ENCODE peak calls at places on chromosomes 12 and 14, in nine cellular contexts. One of them, this sample, is unnamed.

GRCh38 chr12:98373019-98373554 is 142.3 kb upstream of the TMPO start:
- DNase-seq in WTC11: no peak
- DNase-seq in NCI-H1417: peak
- DNase-seq in neural crest cell: peak
- DNase-seq in ACHN: peak
- DNase-seq in T47D: peak
- DNase-seq in WERI-Rb-1: no peak
- DNase-seq in ureter: no peak
- DNase-seq in cardiac fibroblast: peak
- DNase-seq in this sample: no peak

GRCh38 chr14:104600141-104600643 is 4.4 kb downstream of the TMEM179 start:
- DNase-seq in WTC11: no peak
- DNase-seq in NCI-H1417: peak
- DNase-seq in neural crest cell: no peak
- DNase-seq in ACHN: peak
- DNase-seq in T47D: no peak
- DNase-seq in WERI-Rb-1: no peak
- DNase-seq in ureter: no peak
- DNase-seq in cardiac fibroblast: no peak
- DNase-seq in this sample: peak

GRCh38 chr14:88385212-88386101 is at the start of gene SPATA7:
- DNase-seq in WTC11: peak
- DNase-seq in NCI-H1417: peak
- DNase-seq in neural crest cell: peak
- DNase-seq in ACHN: peak
- DNase-seq in T47D: peak
- DNase-seq in WERI-Rb-1: peak
- DNase-seq in ureter: peak
- DNase-seq in cardiac fibroblast: peak
- DNase-seq in this sample: peak

GRCh38 chr12:11812558-11813421 is 163.3 kb downstream of the ETV6 start:
- DNase-seq in WTC11: peak
- DNase-seq in NCI-H1417: peak
- DNase-seq in neural crest cell: peak
- DNase-seq in ACHN: no peak
- DNase-seq in T47D: no peak
- DNase-seq in WERI-Rb-1: no peak
- DNase-seq in ureter: no peak
- DNase-seq in cardiac fibroblast: peak
- DNase-seq in this sample: no peak

GRCh38 chr12:6235499-6235898 is 35.3 kb downstream of the CD9 start:
- DNase-seq in WTC11: no peak
- DNase-seq in NCI-H1417: peak
- DNase-seq in neural crest cell: no peak
- DNase-seq in ACHN: no peak
- DNase-seq in T47D: no peak
- DNase-seq in WERI-Rb-1: no peak
- DNase-seq in ureter: peak
- DNase-seq in cardiac fibroblast: no peak
- DNase-seq in this sample: no peak

GRCh38 chr12:113403435-113404415 is at the start of gene SDS:
- DNase-seq in WTC11: no peak
- DNase-seq in NCI-H1417: no peak
- DNase-seq in neural crest cell: no peak
- DNase-seq in ACHN: no peak
- DNase-seq in T47D: no peak
- DNase-seq in WERI-Rb-1: no peak
- DNase-seq in ureter: no peak
- DNase-seq in cardiac fibroblast: peak
- DNase-seq in this sample: no peak

GRCh38 chr14:74144789-74145188 is 60.0 kb downstream of the LIN52 start:
- DNase-seq in WTC11: no peak
- DNase-seq in NCI-H1417: no peak
- DNase-seq in neural crest cell: no peak
- DNase-seq in ACHN: no peak
- DNase-seq in T47D: no peak
- DNase-seq in WERI-Rb-1: no peak
- DNase-seq in ureter: no peak
- DNase-seq in cardiac fibroblast: no peak
- DNase-seq in this sample: no peak

GRCh38 chr12:118750666-118751065 is 230.7 kb upstream of the SRRM4 start:
- DNase-seq in WTC11: no peak
- DNase-seq in NCI-H1417: no peak
- DNase-seq in neural crest cell: no peak
- DNase-seq in ACHN: no peak
- DNase-seq in T47D: no peak
- DNase-seq in WERI-Rb-1: peak
- DNase-seq in ureter: no peak
- DNase-seq in cardiac fibroblast: no peak
- DNase-seq in this sample: no peak

GRCh38 chr14:60278350-60278749 is 29.3 kb downstream of the PPM1A start:
- DNase-seq in WTC11: no peak
- DNase-seq in NCI-H1417: no peak
- DNase-seq in neural crest cell: no peak
- DNase-seq in ACHN: no peak
- DNase-seq in T47D: no peak
- DNase-seq in WERI-Rb-1: no peak
- DNase-seq in ureter: no peak
- DNase-seq in cardiac fibroblast: no peak
- DNase-seq in this sample: no peak

GRCh38 chr14:52025310-52025709 is 36.0 kb downstream of the RTRAF start:
- DNase-seq in WTC11: no peak
- DNase-seq in NCI-H1417: no peak
- DNase-seq in neural crest cell: no peak
- DNase-seq in ACHN: no peak
- DNase-seq in T47D: no peak
- DNase-seq in WERI-Rb-1: no peak
- DNase-seq in ureter: no peak
- DNase-seq in cardiac fibroblast: peak
- DNase-seq in this sample: no peak

GRCh38 chr12:80707126-80707829 is at the start of gene MYF6:
- DNase-seq in WTC11: no peak
- DNase-seq in NCI-H1417: no peak
- DNase-seq in neural crest cell: no peak
- DNase-seq in ACHN: no peak
- DNase-seq in T47D: no peak
- DNase-seq in WERI-Rb-1: no peak
- DNase-seq in ureter: no peak
- DNase-seq in cardiac fibroblast: no peak
- DNase-seq in this sample: no peak

GRCh38 chr14:97490521-97491070 is 693.4 kb downstream of the VRK1 start:
- DNase-seq in WTC11: no peak
- DNase-seq in NCI-H1417: no peak
- DNase-seq in neural crest cell: no peak
- DNase-seq in ACHN: no peak
- DNase-seq in T47D: no peak
- DNase-seq in WERI-Rb-1: no peak
- DNase-seq in ureter: no peak
- DNase-seq in cardiac fibroblast: no peak
- DNase-seq in this sample: no peak

GRCh38 chr12:122204829-122205589 is 1.5 kb downstream of the B3GNT4 start:
- DNase-seq in WTC11: no peak
- DNase-seq in NCI-H1417: no peak
- DNase-seq in neural crest cell: no peak
- DNase-seq in ACHN: no peak
- DNase-seq in T47D: no peak
- DNase-seq in WERI-Rb-1: no peak
- DNase-seq in ureter: no peak
- DNase-seq in cardiac fibroblast: no peak
- DNase-seq in this sample: no peak

GRCh38 chr14:101185081-101185835 is 281.7 kb upstream of the RTL1 start:
- DNase-seq in WTC11: no peak
- DNase-seq in NCI-H1417: no peak
- DNase-seq in neural crest cell: no peak
- DNase-seq in ACHN: no peak
- DNase-seq in T47D: no peak
- DNase-seq in WERI-Rb-1: no peak
- DNase-seq in ureter: no peak
- DNase-seq in cardiac fibroblast: no peak
- DNase-seq in this sample: no peak

GRCh38 chr14:89771251-89771650 is 183.3 kb downstream of the EFCAB11 start:
- DNase-seq in WTC11: no peak
- DNase-seq in NCI-H1417: no peak
- DNase-seq in neural crest cell: no peak
- DNase-seq in ACHN: no peak
- DNase-seq in T47D: no peak
- DNase-seq in WERI-Rb-1: no peak
- DNase-seq in ureter: no peak
- DNase-seq in cardiac fibroblast: peak
- DNase-seq in this sample: no peak

GRCh38 chr12:121529184-121529583 is 51.6 kb downstream of the KDM2B start:
- DNase-seq in WTC11: no peak
- DNase-seq in NCI-H1417: no peak
- DNase-seq in neural crest cell: no peak
- DNase-seq in ACHN: no peak
- DNase-seq in T47D: no peak
- DNase-seq in WERI-Rb-1: no peak
- DNase-seq in ureter: no peak
- DNase-seq in cardiac fibroblast: no peak
- DNase-seq in this sample: no peak

GRCh38 chr12:29116414-29116813 is 32.7 kb upstream of the FAR2 start:
- DNase-seq in WTC11: no peak
- DNase-seq in NCI-H1417: no peak
- DNase-seq in neural crest cell: no peak
- DNase-seq in ACHN: no peak
- DNase-seq in T47D: no peak
- DNase-seq in WERI-Rb-1: no peak
- DNase-seq in ureter: no peak
- DNase-seq in cardiac fibroblast: no peak
- DNase-seq in this sample: no peak

GRCh38 chr12:65607271-65607880 is 216.9 kb upstream of the HMGA2 start:
- DNase-seq in WTC11: no peak
- DNase-seq in NCI-H1417: no peak
- DNase-seq in neural crest cell: no peak
- DNase-seq in ACHN: no peak
- DNase-seq in T47D: peak
- DNase-seq in WERI-Rb-1: no peak
- DNase-seq in ureter: no peak
- DNase-seq in cardiac fibroblast: no peak
- DNase-seq in this sample: no peak

This sample was measured in H54.